ENCODE peak calls at places on chromosomes 13 and 19, in ten cellular contexts. One of them, this sample, is unnamed. For H3K36me3, the result is how much of the 10 kb centered on the place peaks cover.

GRCh38 chr13:94956407-94957110 is 244.2 kb upstream of the SOX21 start:
- DNase-seq in GM23248: no peak
- DNase-seq in CD8-positive, alpha-beta T cell: no peak
- DNase-seq in iPS DF 6.9: no peak
- DNase-seq in tibial nerve: no peak
- DNase-seq in PC-9: no peak
- DNase-seq in brain microvascular endothelial cell: peak
- DNase-seq in hepatocyte: no peak
- DNase-seq in Karpas-422: no peak
- DNase-seq in aorta: no peak
- DNase-seq in this sample: no peak

GRCh38 chr13:99414048-99414995 is 87.0 kb upstream of the TM9SF2 start:
- DNase-seq in GM23248: no peak
- DNase-seq in CD8-positive, alpha-beta T cell: no peak
- DNase-seq in iPS DF 6.9: no peak
- DNase-seq in tibial nerve: no peak
- DNase-seq in PC-9: no peak
- DNase-seq in brain microvascular endothelial cell: no peak
- DNase-seq in hepatocyte: no peak
- DNase-seq in Karpas-422: no peak
- DNase-seq in aorta: peak
- DNase-seq in this sample: no peak

GRCh38 chr19:50333235-50333736 is 4.1 kb upstream of the KCNC3 start:
- DNase-seq in GM23248: peak
- DNase-seq in CD8-positive, alpha-beta T cell: peak
- DNase-seq in iPS DF 6.9: no peak
- DNase-seq in tibial nerve: peak
- DNase-seq in PC-9: peak
- DNase-seq in brain microvascular endothelial cell: peak
- DNase-seq in hepatocyte: peak
- DNase-seq in Karpas-422: peak
- DNase-seq in aorta: peak
- DNase-seq in this sample: peak

GRCh38 chr19:45901432-45901903 is 945 bp downstream of the MYPOP start:
- DNase-seq in GM23248: peak
- DNase-seq in CD8-positive, alpha-beta T cell: no peak
- DNase-seq in iPS DF 6.9: no peak
- DNase-seq in tibial nerve: no peak
- DNase-seq in PC-9: no peak
- DNase-seq in brain microvascular endothelial cell: no peak
- DNase-seq in hepatocyte: peak
- DNase-seq in Karpas-422: no peak
- DNase-seq in aorta: peak
- DNase-seq in this sample: peak

GRCh38 chr19:33287438-33287837 is 14.9 kb downstream of the CEBPA start:
- DNase-seq in GM23248: no peak
- DNase-seq in CD8-positive, alpha-beta T cell: no peak
- DNase-seq in iPS DF 6.9: no peak
- DNase-seq in tibial nerve: no peak
- DNase-seq in PC-9: no peak
- DNase-seq in brain microvascular endothelial cell: no peak
- DNase-seq in hepatocyte: no peak
- DNase-seq in Karpas-422: no peak
- DNase-seq in aorta: no peak
- DNase-seq in this sample: no peak

GRCh38 chr13:99709134-99709533 is 207.9 kb downstream of the TM9SF2 start:
- DNase-seq in GM23248: no peak
- DNase-seq in CD8-positive, alpha-beta T cell: no peak
- DNase-seq in iPS DF 6.9: no peak
- DNase-seq in tibial nerve: no peak
- DNase-seq in PC-9: no peak
- DNase-seq in brain microvascular endothelial cell: no peak
- DNase-seq in hepatocyte: no peak
- DNase-seq in Karpas-422: peak
- DNase-seq in aorta: no peak
- DNase-seq in this sample: no peak

GRCh38 chr13:110549795-110550160 is 11.7 kb downstream of the RAB20 start:
- DNase-seq in GM23248: no peak
- DNase-seq in CD8-positive, alpha-beta T cell: no peak
- DNase-seq in iPS DF 6.9: no peak
- DNase-seq in tibial nerve: no peak
- DNase-seq in PC-9: no peak
- DNase-seq in brain microvascular endothelial cell: no peak
- DNase-seq in hepatocyte: no peak
- DNase-seq in Karpas-422: no peak
- DNase-seq in aorta: peak
- DNase-seq in this sample: no peak

GRCh38 chr19:19900124-19900523 is 622 bp upstream of the ZNF93 start:
- DNase-seq in GM23248: peak
- DNase-seq in CD8-positive, alpha-beta T cell: no peak
- DNase-seq in iPS DF 6.9: no peak
- DNase-seq in tibial nerve: no peak
- DNase-seq in PC-9: no peak
- DNase-seq in brain microvascular endothelial cell: peak
- DNase-seq in hepatocyte: peak
- DNase-seq in Karpas-422: no peak
- DNase-seq in aorta: no peak
- DNase-seq in this sample: peak

GRCh38 chr19:10006335-10006708 is 4.0 kb downstream of the COL5A3 start:
- DNase-seq in GM23248: peak
- DNase-seq in CD8-positive, alpha-beta T cell: no peak
- DNase-seq in iPS DF 6.9: no peak
- DNase-seq in tibial nerve: no peak
- DNase-seq in PC-9: no peak
- DNase-seq in brain microvascular endothelial cell: no peak
- DNase-seq in hepatocyte: no peak
- DNase-seq in Karpas-422: no peak
- DNase-seq in aorta: no peak
- DNase-seq in this sample: peak

GRCh38 chr19:18507021-18507726 is 14.7 kb downstream of the ELL start:
- DNase-seq in GM23248: no peak
- DNase-seq in CD8-positive, alpha-beta T cell: no peak
- DNase-seq in iPS DF 6.9: no peak
- DNase-seq in tibial nerve: no peak
- DNase-seq in PC-9: no peak
- DNase-seq in brain microvascular endothelial cell: no peak
- DNase-seq in hepatocyte: no peak
- DNase-seq in Karpas-422: no peak
- DNase-seq in aorta: no peak
- DNase-seq in this sample: peak

GRCh38 chr19:38729653-38730469 is 14.4 kb downstream of the CAPN12 start:
- DNase-seq in GM23248: peak
- DNase-seq in CD8-positive, alpha-beta T cell: peak
- DNase-seq in iPS DF 6.9: no peak
- DNase-seq in tibial nerve: no peak
- DNase-seq in PC-9: peak
- DNase-seq in brain microvascular endothelial cell: peak
- DNase-seq in hepatocyte: peak
- DNase-seq in Karpas-422: peak
- DNase-seq in aorta: peak
- DNase-seq in this sample: peak

GRCh38 chr13:50676602-50677001 is 166.9 kb downstream of the DLEU7 start:
- DNase-seq in GM23248: peak
- DNase-seq in CD8-positive, alpha-beta T cell: no peak
- DNase-seq in iPS DF 6.9: no peak
- DNase-seq in tibial nerve: no peak
- DNase-seq in PC-9: peak
- DNase-seq in brain microvascular endothelial cell: peak
- DNase-seq in hepatocyte: peak
- DNase-seq in Karpas-422: no peak
- DNase-seq in aorta: no peak
- DNase-seq in this sample: peak

GRCh38 chr13:111326981-111327642 is 6.7 kb downstream of the TEX29 start:
- DNase-seq in GM23248: no peak
- DNase-seq in CD8-positive, alpha-beta T cell: no peak
- DNase-seq in iPS DF 6.9: no peak
- DNase-seq in tibial nerve: no peak
- DNase-seq in PC-9: no peak
- DNase-seq in brain microvascular endothelial cell: no peak
- DNase-seq in hepatocyte: no peak
- DNase-seq in Karpas-422: no peak
- DNase-seq in aorta: no peak
- DNase-seq in this sample: no peak

GRCh38 chr19:53088091-53088490 is 15.1 kb downstream of the ZNF160 start:
- DNase-seq in GM23248: no peak
- DNase-seq in CD8-positive, alpha-beta T cell: no peak
- DNase-seq in iPS DF 6.9: no peak
- DNase-seq in tibial nerve: no peak
- DNase-seq in PC-9: no peak
- DNase-seq in brain microvascular endothelial cell: peak
- DNase-seq in hepatocyte: no peak
- DNase-seq in Karpas-422: no peak
- DNase-seq in aorta: no peak
- DNase-seq in this sample: no peak
- H3K36me3 ChIP-seq in GM23248: half or more
- H3K36me3 ChIP-seq in CD8-positive, alpha-beta T cell: under half
- H3K36me3 ChIP-seq in iPS DF 6.9: under half
- H3K36me3 ChIP-seq in tibial nerve: under half
- H3K36me3 ChIP-seq in PC-9: under half
- H3K36me3 ChIP-seq in brain microvascular endothelial cell: half or more
- H3K36me3 ChIP-seq in hepatocyte: under half
- H3K36me3 ChIP-seq in Karpas-422: half or more
- H3K36me3 ChIP-seq in aorta: under half
- H3K36me3 ChIP-seq in this sample: under half

DNA sequence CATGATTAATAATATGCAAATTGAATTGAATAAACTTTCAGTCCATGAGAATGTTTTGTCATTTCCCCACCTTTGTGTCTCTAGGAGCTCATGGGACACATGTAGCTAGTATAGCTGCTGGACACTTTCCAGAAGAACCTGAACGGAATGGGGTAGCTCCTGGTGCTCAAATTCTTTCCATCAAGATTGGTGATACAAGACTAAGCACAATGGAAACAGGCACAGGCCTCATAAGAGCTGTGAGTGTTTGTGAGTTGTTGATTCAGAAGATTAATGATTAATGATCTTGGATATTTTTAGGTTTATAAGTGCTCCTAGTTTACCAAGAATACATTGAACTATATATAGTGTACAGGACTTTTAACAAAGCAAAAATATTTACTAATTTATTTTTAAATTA is 30.1 kb downstream of the TPP2 start:
- DNase-seq in GM23248: no peak
- DNase-seq in CD8-positive, alpha-beta T cell: no peak
- DNase-seq in iPS DF 6.9: no peak
- DNase-seq in tibial nerve: no peak
- DNase-seq in PC-9: no peak
- DNase-seq in brain microvascular endothelial cell: no peak
- DNase-seq in hepatocyte: no peak
- DNase-seq in Karpas-422: no peak
- DNase-seq in aorta: no peak
- DNase-seq in this sample: no peak
- H3K36me3 ChIP-seq in GM23248: under half
- H3K36me3 ChIP-seq in CD8-positive, alpha-beta T cell: under half
- H3K36me3 ChIP-seq in iPS DF 6.9: under half
- H3K36me3 ChIP-seq in tibial nerve: under half
- H3K36me3 ChIP-seq in PC-9: under half
- H3K36me3 ChIP-seq in brain microvascular endothelial cell: under half
- H3K36me3 ChIP-seq in hepatocyte: under half
- H3K36me3 ChIP-seq in Karpas-422: half or more
- H3K36me3 ChIP-seq in aorta: under half
- H3K36me3 ChIP-seq in this sample: under half

DNA sequence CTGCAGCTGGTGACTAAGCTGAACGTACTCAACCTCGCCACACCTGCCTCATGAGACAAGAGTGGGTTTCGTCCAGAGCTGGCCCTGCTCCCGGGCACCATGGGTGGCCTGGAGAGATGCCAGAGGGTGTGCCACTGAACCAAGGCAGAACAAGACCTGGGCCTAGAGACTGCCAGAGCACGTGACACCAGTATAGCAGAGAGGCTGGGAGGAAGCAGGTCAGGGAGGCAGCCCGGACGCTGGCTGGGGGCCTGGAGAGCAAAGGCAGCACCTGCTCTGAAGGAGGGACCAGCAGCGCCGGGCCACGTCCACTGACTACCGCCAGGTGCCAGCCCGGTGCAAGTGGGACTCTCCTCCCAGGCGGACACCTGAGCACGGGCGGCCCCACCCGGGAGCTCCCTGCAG is 7.3 kb upstream of the C13orf46 start:
- DNase-seq in GM23248: peak
- DNase-seq in CD8-positive, alpha-beta T cell: no peak
- DNase-seq in iPS DF 6.9: no peak
- DNase-seq in tibial nerve: peak
- DNase-seq in PC-9: peak
- DNase-seq in brain microvascular endothelial cell: no peak
- DNase-seq in hepatocyte: no peak
- DNase-seq in Karpas-422: no peak
- DNase-seq in aorta: no peak
- DNase-seq in this sample: no peak
- H3K36me3 ChIP-seq in GM23248: under half
- H3K36me3 ChIP-seq in CD8-positive, alpha-beta T cell: half or more
- H3K36me3 ChIP-seq in iPS DF 6.9: under half
- H3K36me3 ChIP-seq in tibial nerve: under half
- H3K36me3 ChIP-seq in PC-9: under half
- H3K36me3 ChIP-seq in brain microvascular endothelial cell: under half
- H3K36me3 ChIP-seq in hepatocyte: under half
- H3K36me3 ChIP-seq in Karpas-422: under half
- H3K36me3 ChIP-seq in aorta: under half
- H3K36me3 ChIP-seq in this sample: under half

GRCh38 chr13:51714663-51715168 is 89.2 kb downstream of the DHRS12 start:
- DNase-seq in GM23248: peak
- DNase-seq in CD8-positive, alpha-beta T cell: no peak
- DNase-seq in iPS DF 6.9: no peak
- DNase-seq in tibial nerve: no peak
- DNase-seq in PC-9: peak
- DNase-seq in brain microvascular endothelial cell: peak
- DNase-seq in hepatocyte: no peak
- DNase-seq in Karpas-422: no peak
- DNase-seq in aorta: no peak
- DNase-seq in this sample: peak

GRCh38 chr13:51717786-51718398 is 86.1 kb downstream of the DHRS12 start:
- DNase-seq in GM23248: peak
- DNase-seq in CD8-positive, alpha-beta T cell: no peak
- DNase-seq in iPS DF 6.9: no peak
- DNase-seq in tibial nerve: no peak
- DNase-seq in PC-9: no peak
- DNase-seq in brain microvascular endothelial cell: no peak
- DNase-seq in hepatocyte: no peak
- DNase-seq in Karpas-422: no peak
- DNase-seq in aorta: no peak
- DNase-seq in this sample: no peak

GRCh38 chr13:51715613-51716012 is 88.3 kb downstream of the DHRS12 start:
- DNase-seq in GM23248: no peak
- DNase-seq in CD8-positive, alpha-beta T cell: no peak
- DNase-seq in iPS DF 6.9: no peak
- DNase-seq in tibial nerve: no peak
- DNase-seq in PC-9: peak
- DNase-seq in brain microvascular endothelial cell: no peak
- DNase-seq in hepatocyte: no peak
- DNase-seq in Karpas-422: no peak
- DNase-seq in aorta: no peak
- DNase-seq in this sample: no peak

DNA sequence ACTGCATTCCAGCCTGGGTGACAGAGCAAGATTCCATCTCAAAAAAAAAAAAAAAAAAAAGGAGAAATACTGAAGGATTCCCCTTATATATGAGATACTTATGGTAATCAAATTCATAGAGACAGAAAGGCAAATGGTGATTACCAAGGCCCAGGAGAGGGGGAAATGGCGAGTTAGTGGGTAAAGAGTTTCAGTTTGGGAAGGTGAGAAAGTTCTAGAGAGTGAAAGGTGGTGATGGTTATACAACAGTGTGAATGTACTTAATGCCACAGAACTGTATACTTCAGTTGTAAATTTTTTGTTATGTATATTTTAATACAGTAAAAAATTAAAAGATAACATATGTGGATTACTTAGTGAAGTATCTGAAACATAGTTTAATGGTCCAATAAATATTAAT is 90.2 kb downstream of the DHRS12 start:
- DNase-seq in GM23248: no peak
- DNase-seq in CD8-positive, alpha-beta T cell: no peak
- DNase-seq in iPS DF 6.9: no peak
- DNase-seq in tibial nerve: no peak
- DNase-seq in PC-9: no peak
- DNase-seq in brain microvascular endothelial cell: no peak
- DNase-seq in hepatocyte: no peak
- DNase-seq in Karpas-422: no peak
- DNase-seq in aorta: no peak
- DNase-seq in this sample: no peak
- H3K36me3 ChIP-seq in GM23248: under half
- H3K36me3 ChIP-seq in CD8-positive, alpha-beta T cell: under half
- H3K36me3 ChIP-seq in iPS DF 6.9: under half
- H3K36me3 ChIP-seq in tibial nerve: under half
- H3K36me3 ChIP-seq in PC-9: under half
- H3K36me3 ChIP-seq in brain microvascular endothelial cell: under half
- H3K36me3 ChIP-seq in hepatocyte: under half
- H3K36me3 ChIP-seq in Karpas-422: under half
- H3K36me3 ChIP-seq in aorta: under half
- H3K36me3 ChIP-seq in this sample: under half